ENCODE peak calls at places on chromosome 4, in six cellular contexts. Z, W, Y, E, R and C are unnamed samples. For H3K36me3, the result is how much of the 10 kb centered on the place peaks cover.

GRCh38 chr4:154503598-154503997 is 12.0 kb upstream of the DCHS2 start:
- DNase-seq in Z (no peak), W (no peak), E (no peak), Y (no peak), R (peak), C (no peak)

GRCh38 chr4:112766422-112766821 is 129.5 kb downstream of the LARP7 start:
- DNase-seq in Z (no peak), Y (no peak), W (no peak), E (peak), R (peak), C (no peak)

GRCh38 chr4:10873809-10874208 is 189.2 kb upstream of the CLNK start:
- DNase-seq in Y (no peak), R (no peak), Z (no peak), W (no peak), E (no peak), C (no peak)

GRCh38 chr4:84632092-84632491 is 49.2 kb downstream of the CDS1 start:
- DNase-seq in W (no peak), R (peak), Y (no peak), Z (no peak), E (no peak), C (no peak)

GRCh38 chr4:166735553-166735952 is 498.7 kb downstream of the SPOCK3 start:
- DNase-seq in Z (no peak), W (no peak), E (no peak), R (no peak), Y (no peak), C (no peak)

GRCh38 chr4:85968945-85969830 is 390.7 kb downstream of the MAPK10 start:
- DNase-seq in W (no peak), Y (no peak), R (peak), E (no peak), Z (no peak), C (no peak)

GRCh38 chr4:132333723-132334045 is 815.4 kb upstream of the PCDH10 start:
- DNase-seq in W (no peak), R (peak), E (no peak), Z (no peak), Y (no peak), C (no peak)

GRCh38 chr4:21879187-21879586 is 69.4 kb downstream of the KCNIP4 start:
- DNase-seq in R (peak), W (no peak), Y (no peak), Z (no peak), E (peak), C (no peak)

GRCh38 chr4:89509708-89510269 is 202.2 kb upstream of the GPRIN3 start:
- DNase-seq in W (peak), R (peak), E (no peak), Z (no peak), Y (no peak), C (no peak)

GRCh38 chr4:71930459-71930858 is 101.3 kb upstream of the NPFFR2 start:
- DNase-seq in Y (no peak), W (no peak), R (no peak), Z (no peak), E (no peak), C (no peak)

GRCh38 chr4:13384055-13384454 is 100.1 kb downstream of the RAB28 start:
- DNase-seq in E (no peak), Z (no peak), Y (no peak), W (no peak), R (no peak), C (no peak)

GRCh38 chr4:123444298-123444731 is 47.7 kb downstream of the SPRY1 start:
- DNase-seq in Y (peak), Z (peak), W (peak), E (no peak), R (peak), C (no peak)

GRCh38 chr4:130336585-130337217 is 1240.7 kb downstream of the C4orf33 start:
- DNase-seq in E (peak), Z (no peak), R (peak), W (no peak), Y (no peak), C (no peak)

GRCh38 chr4:138050601-138051000 is 191.5 kb downstream of the SLC7A11 start:
- DNase-seq in Y (no peak), R (no peak), Z (no peak), E (no peak), W (no peak), C (no peak)

GRCh38 chr4:41873380-41874295 is 61.6 kb upstream of the TMEM33 start:
- DNase-seq in Y (no peak), E (peak), W (no peak), Z (no peak), R (no peak), C (no peak)

GRCh38 chr4:85488416-85488815 is 13.5 kb downstream of the ARHGAP24 start:
- DNase-seq in R (no peak), Y (no peak), W (no peak), Z (no peak), E (no peak), C (no peak)

GRCh38 chr4:140071806-140072205 is 82.2 kb downstream of the MAML3 start:
- DNase-seq in Y (no peak), R (peak), E (no peak), W (peak), Z (peak), C (peak)

GRCh38 chr4:66330125-66330524 is 659.8 kb upstream of the EPHA5 start:
- DNase-seq in E (no peak), R (peak), W (no peak), Y (no peak), Z (no peak), C (no peak)

GRCh38 chr4:140654516-140654855 is 85.7 kb upstream of the UCP1 start:
- DNase-seq in Y (no peak), R (peak), W (no peak), E (no peak), Z (no peak), C (no peak)

GRCh38 chr4:17494258-17494657 is 17.6 kb downstream of the QDPR start:
- DNase-seq in Y (no peak), E (peak), Z (no peak), R (peak), W (no peak), C (no peak)

GRCh38 chr4:141807073-141807472 is 170.7 kb downstream of the IL15 start:
- DNase-seq in W (no peak), R (peak), E (no peak), Z (no peak), Y (no peak), C (no peak)

GRCh38 chr4:53313510-53313909 is 52.4 kb downstream of the SCFD2 start:
- DNase-seq in E (peak), W (no peak), Y (no peak), R (no peak), Z (no peak), C (no peak)

GRCh38 chr4:46856347-46856746 is 52.7 kb downstream of the COX7B2 start:
- DNase-seq in Y (no peak), Z (no peak), E (no peak), R (peak), W (no peak), C (no peak)

GRCh38 chr4:73798842-73799241 is 37.6 kb upstream of the CXCL6 start:
- DNase-seq in W (no peak), Y (no peak), E (no peak), R (no peak), Z (no peak), C (no peak)

GRCh38 chr4:38160487-38161207 is 200.4 kb downstream of the PTTG2 start:
- DNase-seq in Z (no peak), W (peak), R (peak), E (no peak), Y (no peak), C (peak)

GRCh38 chr4:104451573-104451972 is 43.1 kb downstream of the CXXC4 start:
- DNase-seq in E (no peak), Y (no peak), R (peak), Z (no peak), W (no peak), C (no peak)

GRCh38 chr4:82201805-82202636 is 171.8 kb downstream of the HNRNPD start:
- DNase-seq in R (peak), Y (no peak), E (peak), W (peak), Z (peak), C (peak)

GRCh38 chr4:19711871-19712270 is 539.8 kb upstream of the SLIT2 start:
- DNase-seq in E (no peak), Z (no peak), W (no peak), Y (no peak), R (peak), C (no peak)

GRCh38 chr4:123449780-123450179 is 53.2 kb downstream of the SPRY1 start:
- DNase-seq in W (peak), E (no peak), Y (no peak), Z (no peak), R (peak), C (no peak)

GRCh38 chr4:151766691-151767090 is 5.9 kb upstream of the GATB start:
- DNase-seq in Z (no peak), E (no peak), Y (no peak), W (no peak), R (no peak), C (peak)

GRCh38 chr4:38085394-38086150 is 125.4 kb downstream of the PTTG2 start:
- DNase-seq in R (no peak), Z (no peak), E (no peak), Y (no peak), W (no peak), C (no peak)

GRCh38 chr4:137601924-137602323 is 69.6 kb upstream of the PCDH18 start:
- DNase-seq in E (peak), W (no peak), R (peak), Y (no peak), Z (no peak), C (no peak)

GRCh38 chr4:85243857-85244256 is 231.1 kb upstream of the ARHGAP24 start:
- DNase-seq in Y (no peak), R (no peak), W (no peak), Z (no peak), E (no peak), C (no peak)

GRCh38 chr4:46993075-46994006 is at the start of gene GABRA4:
- DNase-seq in R (peak), Y (no peak), E (peak), W (no peak), Z (peak), C (no peak)

GRCh38 chr4:93066746-93067145 is 761.8 kb upstream of the ATOH1 start:
- DNase-seq in Y (no peak), R (peak), Z (no peak), E (no peak), W (no peak), C (no peak)

GRCh38 chr4:20418865-20419451 is 167.3 kb downstream of the SLIT2 start:
- DNase-seq in Z (no peak), W (peak), E (no peak), R (peak), Y (no peak), C (peak)

GRCh38 chr4:152083348-152083747 is 322.5 kb upstream of the GATB start:
- DNase-seq in E (no peak), Z (no peak), Y (no peak), W (no peak), R (no peak), C (no peak)

GRCh38 chr4:112348488-112349158 is 51.5 kb downstream of the ALPK1 start:
- DNase-seq in E (peak), Y (no peak), W (no peak), Z (peak), R (peak), C (no peak)

GRCh38 chr4:174357321-174357720 is 73.6 kb downstream of the CEP44 start:
- DNase-seq in Y (no peak), R (no peak), E (no peak), W (no peak), Z (no peak), C (no peak)

GRCh38 chr4:78926825-78927224 is 12.4 kb downstream of the PAQR3 start:
- DNase-seq in W (no peak), Z (no peak), Y (no peak), R (no peak), E (no peak), C (no peak)
- H3K36me3 ChIP-seq in W (under half), Z (under half), Y (under half), R (under half), E (under half), C (under half)

GRCh38 chr4:1226167-1226514 is 22.8 kb downstream of the CTBP1 start:
- DNase-seq in E (no peak), W (no peak), R (no peak), Z (peak), Y (no peak), C (no peak)
- H3K36me3 ChIP-seq in E (half or more), W (under half), R (half or more), Z (under half), Y (under half), C (under half)

DNA sequence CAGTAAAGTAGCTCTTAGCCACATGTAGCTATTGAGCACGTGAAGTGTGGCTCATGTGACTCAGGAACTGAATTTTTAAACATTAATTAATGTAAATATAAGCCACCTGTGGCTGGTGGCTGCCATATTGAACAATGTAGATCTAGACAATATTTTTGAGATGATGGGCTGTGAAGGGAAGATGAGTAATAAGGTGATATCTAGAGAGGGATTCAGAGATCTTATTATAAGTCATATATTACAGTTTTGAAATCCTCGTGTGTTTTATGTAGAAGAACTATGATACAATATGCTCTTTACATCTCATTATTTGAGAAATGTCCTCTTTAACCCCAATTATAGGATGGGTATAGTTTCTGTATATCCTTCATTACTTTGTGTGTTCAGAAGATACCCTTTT is 5.6 kb downstream of the GAR1 start:
- DNase-seq in Y (no peak), Z (no peak), E (no peak), R (no peak), W (no peak), C (no peak)
- H3K36me3 ChIP-seq in Y (under half), Z (under half), E (half or more), R (under half), W (under half), C (under half)

GRCh38 chr4:761086-761485 is 55.5 kb downstream of the PCGF3 start:
- DNase-seq in R (no peak), E (no peak), W (no peak), Z (no peak), Y (no peak), C (no peak)

GRCh38 chr4:761739-762138 is 56.1 kb downstream of the PCGF3 start:
- DNase-seq in Z (no peak), Y (no peak), E (no peak), R (no peak), W (no peak), C (no peak)

GRCh38 chr4:754221-755120 is 48.8 kb downstream of the PCGF3 start:
- DNase-seq in W (no peak), Z (no peak), R (no peak), E (no peak), Y (no peak), C (no peak)

GRCh38 chr4:760616-761015 is 55.0 kb downstream of the PCGF3 start:
- DNase-seq in W (no peak), R (no peak), Z (no peak), Y (no peak), E (no peak), C (no peak)

DNA sequence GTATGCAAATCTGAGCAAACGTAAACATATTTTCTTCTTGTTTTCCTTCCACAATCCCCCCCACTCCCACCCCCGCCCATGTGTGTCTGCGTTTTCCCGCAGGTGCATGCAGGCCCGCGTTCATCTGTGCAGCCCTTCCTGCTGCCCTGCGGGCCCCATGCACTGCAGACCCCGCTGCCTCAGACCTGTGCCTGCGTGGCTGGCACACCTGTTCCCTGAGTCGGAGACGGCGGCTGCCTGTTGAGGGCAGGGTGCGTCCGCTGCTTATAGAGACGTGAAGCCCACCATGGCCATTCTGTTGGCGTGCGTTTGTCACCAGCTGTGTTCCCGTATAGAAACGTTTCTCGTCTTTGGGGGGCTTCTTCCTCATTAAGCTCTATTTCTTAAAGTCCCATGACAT is 51.5 kb downstream of the PCGF3 start:
- DNase-seq in Z (no peak), E (no peak), Y (no peak), W (no peak), R (no peak), C (no peak)
- H3K36me3 ChIP-seq in Z (under half), E (under half), Y (under half), W (under half), R (under half), C (under half)

DNA sequence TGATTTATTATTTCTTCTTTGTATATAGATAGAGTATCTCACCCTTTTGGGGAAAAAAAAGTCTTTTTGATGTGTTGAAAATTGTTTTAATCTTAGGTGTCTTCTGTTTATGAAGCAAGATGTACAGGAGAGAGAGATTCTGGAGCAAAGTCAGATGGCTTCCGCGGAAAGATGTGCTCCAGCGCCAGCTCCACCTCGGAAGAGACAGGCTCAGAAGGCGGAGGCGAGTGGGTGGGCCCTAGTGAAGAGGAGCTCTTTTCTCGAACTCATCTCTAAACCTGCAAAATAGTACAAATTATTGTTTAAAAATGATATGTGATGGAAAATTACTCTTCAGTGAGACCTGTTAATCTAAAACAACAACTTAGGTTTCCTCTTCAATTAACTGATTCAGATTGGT is 28.9 kb upstream of the TBC1D14 start:
- DNase-seq in R (no peak), Y (no peak), Z (no peak), E (no peak), W (no peak), C (no peak)
- H3K36me3 ChIP-seq in R (under half), Y (under half), Z (under half), E (under half), W (under half), C (under half)

DNA sequence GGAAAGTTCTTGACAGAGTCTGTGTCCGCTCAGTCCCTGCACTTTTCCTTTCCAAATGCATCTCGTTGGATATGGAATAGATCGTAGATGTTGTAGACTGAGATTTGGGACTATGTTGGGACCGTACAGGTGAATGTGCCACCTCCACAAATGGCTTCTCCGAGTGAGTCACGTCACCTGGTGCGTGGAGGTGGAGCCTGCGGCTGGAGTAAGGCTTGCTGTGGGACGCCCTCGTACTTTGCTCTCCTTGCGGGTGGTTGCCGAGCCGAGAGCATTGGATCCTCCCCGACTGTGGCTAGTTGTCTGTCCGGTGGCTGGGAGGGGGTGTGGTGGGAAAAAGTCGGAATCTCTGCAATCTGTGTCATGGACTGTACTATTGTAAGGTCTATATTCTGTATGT is 60.5 kb downstream of the NELFA start:
- DNase-seq in Y (no peak), R (no peak), E (no peak), W (no peak), Z (no peak), C (no peak)
- H3K36me3 ChIP-seq in Y (under half), R (under half), E (half or more), W (under half), Z (under half), C (under half)

DNA sequence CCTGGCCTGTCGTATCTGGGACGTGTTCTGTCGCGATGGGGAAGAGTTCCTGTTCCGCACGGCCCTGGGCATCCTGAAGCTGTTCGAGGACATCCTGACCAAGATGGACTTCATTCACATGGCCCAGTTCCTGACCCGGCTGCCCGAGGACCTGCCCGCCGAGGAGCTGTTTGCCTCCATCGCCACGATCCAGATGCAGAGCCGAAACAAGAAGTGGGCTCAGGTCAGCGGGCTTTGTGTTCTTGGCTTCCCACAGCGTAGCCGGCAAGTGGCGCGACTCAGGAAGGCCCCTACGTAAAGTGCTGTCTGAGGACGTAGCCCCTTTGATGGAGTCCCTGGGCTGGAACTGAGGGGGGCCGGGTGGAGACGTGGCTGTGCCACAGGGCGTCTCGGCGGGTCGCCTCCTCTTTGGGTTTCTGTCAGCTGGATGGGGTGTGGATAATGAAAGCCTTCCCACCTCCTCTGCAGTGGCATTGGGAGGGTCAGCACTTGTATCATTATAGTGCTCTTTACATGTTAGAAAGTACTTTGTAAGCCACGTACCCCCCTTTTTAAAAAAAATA is 18.1 kb upstream of the TADA2B start:
- DNase-seq in R (no peak), E (no peak), Y (no peak), W (no peak), Z (no peak), C (no peak)
- H3K36me3 ChIP-seq in R (under half), E (under half), Y (under half), W (under half), Z (under half), C (under half)

GRCh38 chr4:39452153-39452859 is 6.4 kb downstream of the RPL9 start:
- DNase-seq in Y (no peak), R (no peak), E (no peak), W (no peak), Z (no peak), C (no peak)
- H3K36me3 ChIP-seq in Y (under half), R (under half), E (half or more), W (under half), Z (under half), C (half or more)